ENCODE peak calls at places on chromosomes 6 and 20, in eight cellular contexts. P, H, R, L, X, V, S and F are unnamed samples. For H3K27me3, the result is how much of the 10 kb centered on the place peaks cover.

GRCh38 chr20:805713-806112 is 27.8 kb upstream of the FAM110A start:
- DNase-seq in R (no peak), V (no peak), H (no peak), P (no peak), X (no peak), S (no peak), L (no peak), F (no peak)

GRCh38 chr20:44233436-44234016 is 13.6 kb upstream of the GDAP1L1 start:
- DNase-seq in L (no peak), P (no peak), H (no peak), R (no peak), S (no peak), V (no peak), X (no peak), F (no peak)

GRCh38 chr6:48747040-48747439 is 636.0 kb upstream of the PTCHD4 start:
- DNase-seq in H (no peak), V (no peak), S (no peak), L (no peak), P (no peak), X (no peak), R (no peak), F (no peak)

GRCh38 chr20:59004763-59005522 is 2.1 kb downstream of the CTSZ start:
- DNase-seq in X (peak), H (peak), V (no peak), S (peak), L (peak), P (peak), R (peak), F (peak)

GRCh38 chr6:141483561-141484061 is 649.1 kb upstream of the GJE1 start:
- DNase-seq in V (no peak), P (no peak), X (no peak), S (peak), L (no peak), H (no peak), R (peak), F (no peak)

GRCh38 chr6:159715168-159715567 is 12.1 kb upstream of the WTAP start:
- DNase-seq in X (no peak), R (no peak), P (no peak), H (no peak), V (no peak), L (no peak), S (no peak), F (no peak)

GRCh38 chr20:7196481-7196880 is 429.0 kb downstream of the BMP2 start:
- DNase-seq in V (no peak), P (no peak), L (no peak), H (no peak), R (no peak), S (no peak), X (no peak), F (no peak)

GRCh38 chr20:872855-873520 is 39.5 kb downstream of the FAM110A start:
- DNase-seq in L (no peak), S (peak), X (no peak), R (no peak), P (no peak), V (no peak), H (no peak), F (peak)

GRCh38 chr6:12012231-12012565 is at the start of gene HIVEP1:
- DNase-seq in R (peak), P (peak), H (peak), V (no peak), L (no peak), X (peak), S (no peak), F (peak)

GRCh38 chr6:169976301-169977081 is 225.1 kb downstream of the ERMARD start:
- DNase-seq in P (no peak), S (peak), R (peak), X (peak), L (no peak), H (peak), V (no peak), F (no peak)

GRCh38 chr20:47258745-47259695 is 97.5 kb downstream of the ZMYND8 start:
- DNase-seq in P (peak), S (no peak), R (peak), L (no peak), V (no peak), H (peak), X (no peak), F (no peak)

GRCh38 chr6:170200458-170200891 is 90.4 kb downstream of the DLL1 start:
- DNase-seq in H (no peak), X (no peak), S (peak), P (no peak), R (no peak), V (no peak), L (no peak), F (no peak)

GRCh38 chr6:141580988-141581387 is 551.7 kb upstream of the GJE1 start:
- DNase-seq in P (no peak), L (no peak), H (no peak), S (no peak), R (peak), V (no peak), X (no peak), F (no peak)

GRCh38 chr6:3594196-3594595 is 137.3 kb upstream of the SLC22A23 start:
- DNase-seq in L (no peak), R (no peak), P (no peak), V (no peak), H (no peak), S (no peak), X (no peak), F (no peak)

GRCh38 chr6:48087448-48087847 is 23.5 kb downstream of the PTCHD4 start:
- DNase-seq in S (no peak), R (no peak), L (no peak), X (no peak), P (no peak), V (no peak), H (no peak), F (no peak)

GRCh38 chr20:40525356-40525755 is 163.7 kb downstream of the MAFB start:
- DNase-seq in L (no peak), S (no peak), P (no peak), R (no peak), X (no peak), H (no peak), V (no peak), F (no peak)

GRCh38 chr6:328184-328670 is 35.9 kb downstream of the DUSP22 start:
- DNase-seq in H (peak), P (no peak), R (peak), X (no peak), L (no peak), V (no peak), S (no peak), F (no peak)

GRCh38 chr20:48047453-48047852 is 262.2 kb upstream of the SULF2 start:
- DNase-seq in V (no peak), R (no peak), H (no peak), S (no peak), X (no peak), L (no peak), P (no peak), F (no peak)

GRCh38 chr6:109676724-109677123 is 14.3 kb downstream of the AK9 start:
- DNase-seq in S (no peak), V (no peak), H (no peak), X (no peak), R (no peak), P (no peak), L (no peak), F (no peak)

GRCh38 chr20:41248371-41249024 is 69.0 kb downstream of the ZHX3 start:
- DNase-seq in V (no peak), S (no peak), H (no peak), L (no peak), R (no peak), X (peak), P (no peak), F (no peak)

GRCh38 chr6:21949211-21949801 is 347.5 kb downstream of the PRL start:
- DNase-seq in X (no peak), P (no peak), L (no peak), R (no peak), H (no peak), S (no peak), V (no peak), F (no peak)

GRCh38 chr6:37617073-37617472 is 80.6 kb downstream of the MDGA1 start:
- DNase-seq in X (no peak), P (peak), V (no peak), R (no peak), S (no peak), L (no peak), H (no peak), F (no peak)

GRCh38 chr6:31907158-31907813 is 5.4 kb upstream of the ZBTB12 start:
- DNase-seq in P (no peak), X (no peak), S (no peak), R (peak), V (no peak), L (no peak), H (no peak), F (no peak)

GRCh38 chr6:139763468-139764214 is 389.2 kb upstream of the CITED2 start:
- DNase-seq in S (no peak), L (no peak), X (no peak), V (no peak), H (no peak), P (no peak), R (no peak), F (no peak)

GRCh38 chr6:100595456-100595855 is 130.7 kb upstream of the SIM1 start:
- DNase-seq in H (no peak), V (no peak), X (no peak), R (no peak), S (no peak), L (no peak), P (no peak), F (no peak)

GRCh38 chr6:143000771-143001170 is 55.8 kb upstream of the HIVEP2 start:
- DNase-seq in L (no peak), H (no peak), P (no peak), X (no peak), R (no peak), V (no peak), S (no peak), F (no peak)

GRCh38 chr6:35302604-35303218 is 5.1 kb downstream of the DEF6 start:
- DNase-seq in L (peak), R (peak), X (no peak), V (peak), H (peak), P (peak), S (peak), F (peak)

GRCh38 chr6:132041706-132042105 is 90.5 kb upstream of the CCN2 start:
- DNase-seq in R (no peak), P (no peak), V (no peak), S (no peak), X (no peak), H (no peak), L (no peak), F (no peak)

GRCh38 chr6:32700391-32701040 is 34.1 kb upstream of the HLA-DQB1 start:
- DNase-seq in L (no peak), R (peak), X (peak), P (no peak), S (peak), V (no peak), H (no peak), F (peak)

GRCh38 chr20:7694940-7695567 is 245.2 kb downstream of the HAO1 start:
- DNase-seq in X (no peak), V (no peak), R (no peak), H (no peak), S (no peak), P (no peak), L (no peak), F (no peak)

GRCh38 chr6:89368107-89368506 is 15.6 kb upstream of the UBE2J1 start:
- DNase-seq in H (peak), L (peak), S (peak), X (peak), V (no peak), R (no peak), P (peak), F (peak)

GRCh38 chr20:48880331-48880730 is 41.2 kb upstream of the ARFGEF2 start:
- DNase-seq in S (no peak), V (no peak), L (no peak), P (no peak), X (no peak), H (no peak), R (no peak), F (no peak)

GRCh38 chr6:68196645-68197044 is 438.4 kb upstream of the ADGRB3 start:
- DNase-seq in P (no peak), S (no peak), L (no peak), X (no peak), V (no peak), H (no peak), R (no peak), F (no peak)

GRCh38 chr6:109284675-109285074 is 97.6 kb downstream of the CD164 start:
- DNase-seq in V (no peak), X (no peak), R (no peak), L (no peak), P (no peak), S (no peak), H (no peak), F (no peak)

GRCh38 chr6:13278991-13279390 is 49.3 kb downstream of the TBC1D7 start:
- DNase-seq in S (no peak), H (no peak), R (no peak), X (no peak), L (no peak), P (no peak), V (no peak), F (no peak)

GRCh38 chr6:39050453-39051112 is 2.0 kb downstream of the GLP1R start:
- DNase-seq in V (no peak), H (no peak), R (no peak), L (no peak), P (no peak), S (no peak), X (no peak), F (no peak)

GRCh38 chr6:158283304-158284005 is 28.8 kb upstream of the TULP4 start:
- DNase-seq in R (peak), L (no peak), P (no peak), S (peak), V (no peak), H (no peak), X (no peak), F (peak)

GRCh38 chr6:19415605-19416326 is 421.4 kb upstream of the ID4 start:
- DNase-seq in S (no peak), L (no peak), R (no peak), X (no peak), H (no peak), P (no peak), V (no peak), F (no peak)
- H3K4me3 ChIP-seq in S (no peak), L (no peak), R (no peak), X (no peak), H (no peak), P (no peak), V (no peak), F (no peak)

GRCh38 chr6:119598883-119599282 is 249.3 kb upstream of the MAN1A1 start:
- DNase-seq in P (no peak), S (no peak), R (no peak), X (no peak), L (no peak), V (no peak), H (no peak), F (no peak)

GRCh38 chr6:119604124-119604523 is 254.6 kb upstream of the MAN1A1 start:
- DNase-seq in P (no peak), H (no peak), L (no peak), X (no peak), S (no peak), V (no peak), R (no peak), F (no peak)

GRCh38 chr6:119603501-119603900 is 253.9 kb upstream of the MAN1A1 start:
- DNase-seq in S (no peak), X (no peak), V (no peak), R (no peak), L (no peak), P (no peak), H (no peak), F (no peak)

DNA sequence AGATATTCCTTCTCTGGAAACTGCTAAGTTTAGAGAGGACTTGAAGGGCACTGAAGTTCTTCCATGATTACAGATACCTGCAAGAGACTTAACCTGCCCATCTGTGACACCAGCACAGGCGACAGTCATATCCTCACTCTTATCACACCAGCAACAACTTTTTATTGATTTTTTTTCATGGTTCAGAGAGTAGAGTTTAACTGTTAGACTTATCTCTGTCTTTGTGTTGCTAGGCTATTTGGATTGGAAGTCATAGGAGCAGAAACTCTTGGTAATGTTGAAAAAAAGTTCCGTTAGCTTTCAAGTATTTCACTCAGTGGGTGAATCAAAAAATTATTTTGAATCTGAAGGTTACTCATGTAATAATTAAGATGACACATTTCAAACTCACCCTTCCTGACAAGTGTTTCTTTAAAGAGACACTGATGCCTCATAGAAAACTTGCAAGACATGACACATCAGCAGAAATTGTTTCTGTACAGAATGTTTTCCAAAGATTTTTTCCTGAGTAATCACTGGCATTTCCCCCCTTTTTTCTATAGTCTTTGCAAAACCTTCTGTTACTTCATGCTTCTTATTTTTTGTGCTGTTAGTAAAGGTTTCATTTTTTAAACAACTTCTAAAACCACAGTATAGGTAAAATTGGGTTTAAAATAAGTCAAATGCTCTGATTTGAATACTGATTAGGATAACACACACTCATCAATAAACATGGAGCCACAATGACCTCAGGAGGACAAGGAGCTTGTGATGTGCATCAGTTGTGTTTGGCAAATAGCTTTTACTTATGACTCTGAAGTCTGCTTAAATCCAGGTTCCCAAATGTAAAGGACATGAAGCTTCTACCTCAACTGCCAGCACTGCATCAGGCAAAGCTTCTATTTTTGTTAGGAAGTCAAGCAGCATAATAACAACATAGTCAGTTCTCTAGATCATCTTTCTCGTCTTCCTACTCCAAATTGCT is 252.9 kb upstream of the MAN1A1 start:
- DNase-seq in H (no peak), S (no peak), L (no peak), R (peak), P (no peak), X (no peak), V (no peak), F (no peak)
- H3K27me3 ChIP-seq in H (under half), S (under half), L (under half), R (under half), P (under half), X (under half), V (under half), F (under half)

DNA sequence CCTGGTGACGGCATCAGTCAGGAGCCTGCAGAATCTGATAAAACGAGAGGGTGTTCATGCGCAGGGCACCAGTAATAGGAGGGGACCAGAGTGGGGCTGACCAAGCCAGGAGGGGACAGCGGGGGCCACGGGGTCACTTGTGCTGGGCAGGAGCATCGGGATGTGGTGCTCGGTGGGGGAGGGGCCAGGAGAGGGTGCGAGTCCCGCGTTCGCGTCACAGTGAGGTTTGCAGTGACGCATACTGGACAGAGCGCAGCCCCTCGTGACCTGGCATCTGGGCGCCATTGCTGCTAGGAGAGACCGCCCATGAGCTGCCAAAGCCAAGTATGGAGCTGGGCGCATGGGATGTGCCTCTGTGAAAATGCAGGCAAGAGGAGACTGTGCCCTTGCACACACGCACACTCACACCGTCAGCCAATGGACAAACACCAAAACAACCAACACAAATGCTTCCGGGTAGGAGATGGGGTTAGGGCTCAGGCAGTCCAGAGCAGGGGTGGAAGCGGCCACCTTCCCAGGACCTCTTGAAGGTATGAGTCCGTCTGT is 13.9 kb upstream of the MTG2 start:
- DNase-seq in L (no peak), V (no peak), X (no peak), P (no peak), R (peak), H (no peak), S (no peak), F (no peak)
- H3K4me3 ChIP-seq in L (no peak), V (no peak), X (no peak), P (no peak), R (no peak), H (no peak), S (no peak), F (no peak)

DNA sequence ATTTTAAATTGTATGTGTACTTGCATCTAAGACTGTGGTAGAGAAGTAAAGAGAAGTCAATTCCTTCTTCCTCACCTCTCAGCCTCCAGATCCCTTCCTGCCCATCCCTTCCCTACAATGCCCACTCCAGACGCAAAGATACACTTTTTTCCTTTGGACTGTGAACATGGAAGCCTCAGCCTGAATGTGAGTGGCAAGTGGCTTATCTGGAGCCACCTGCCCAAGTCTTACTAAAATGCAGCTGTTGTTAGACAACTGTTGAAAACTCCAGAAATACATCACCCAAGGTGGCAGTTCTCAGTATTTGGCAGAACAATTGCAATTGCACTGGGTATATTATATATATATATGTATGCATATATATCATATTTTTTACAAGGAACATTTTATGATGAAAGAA is 7.5 kb downstream of the VGLL2 start:
- DNase-seq in H (no peak), X (no peak), V (no peak), R (no peak), P (no peak), S (no peak), L (no peak), F (no peak)
- H3K27me3 ChIP-seq in H (half or more), X (under half), V (under half), R (half or more), P (half or more), S (under half), L (half or more), F (half or more)

GRCh38 chr6:111844921-111845320 is 28.3 kb downstream of the FYN start:
- DNase-seq in P (no peak), V (no peak), S (no peak), R (no peak), X (no peak), H (no peak), L (no peak), F (peak)
- H3K4me3 ChIP-seq in P (no peak), V (no peak), S (peak), R (no peak), X (no peak), H (no peak), L (no peak), F (no peak)

DNA sequence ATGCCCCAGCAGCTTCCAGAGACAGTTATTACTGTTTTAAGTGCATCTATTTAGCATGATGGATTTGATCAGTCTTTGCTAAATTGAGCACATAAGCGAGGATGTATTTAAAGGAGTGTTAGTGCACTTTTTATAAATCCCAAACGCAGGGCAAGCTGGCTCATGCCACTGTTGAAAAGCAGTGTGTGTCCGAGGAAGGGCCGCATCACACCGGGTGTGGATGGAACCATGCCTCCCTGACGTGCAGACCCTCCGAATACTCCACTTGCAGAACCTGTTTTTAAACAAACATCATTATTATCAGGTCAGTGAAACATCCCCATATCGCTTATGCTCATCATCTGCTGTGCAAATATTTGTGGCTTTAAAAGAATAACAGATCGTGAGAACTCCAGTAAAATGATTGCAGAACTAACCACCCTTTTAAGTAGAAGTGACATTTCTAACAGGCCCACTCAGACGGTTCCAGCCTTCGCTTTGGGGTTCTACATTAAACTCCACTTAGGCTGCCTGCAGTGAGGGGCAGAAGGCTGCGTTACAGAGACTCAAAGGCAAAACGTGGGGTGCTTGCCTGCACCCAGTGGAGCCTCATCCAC is 190.1 kb downstream of the CDH4 start:
- DNase-seq in H (no peak), R (no peak), X (no peak), S (no peak), L (no peak), V (no peak), P (no peak), F (no peak)
- H3K27me3 ChIP-seq in H (under half), R (under half), X (under half), S (under half), L (under half), V (under half), P (half or more), F (under half)

GRCh38 chr6:56902551-56903464 is 52.1 kb upstream of the BEND6 start:
- DNase-seq in P (no peak), V (no peak), R (no peak), S (no peak), L (no peak), H (no peak), X (no peak), F (peak)
- H3K4me3 ChIP-seq in P (peak), V (no peak), R (peak), S (no peak), L (no peak), H (no peak), X (no peak), F (no peak)